ENCODE peak calls at places on chromosomes 5 and 9, in eight cellular contexts. H, L, B, X, S, U, F and M are unnamed samples.
A peak's percentile ranks its signal among the peaks of the same experiment; 100 is the strongest.

GRCh38 chr9:91911681-91912080 is 38.3 kb downstream of the ROR2 start:
- DNase-seq in H (no peak), L (no peak), B (no peak), X (no peak), S (no peak), U (no peak), F (no peak), M (no peak)

GRCh38 chr5:76291305-76292077 is 111.6 kb upstream of the IQGAP2 start:
- DNase-seq in H (no peak), L (no peak), B (no peak), X (no peak), S (no peak), U (no peak), F (no peak), M (no peak)

GRCh38 chr9:5193345-5193744 is 7.9 kb upstream of the INSL6 start:
- DNase-seq in H (no peak), L (no peak), B (no peak), X (no peak), S (no peak), U (no peak), F (no peak), M (no peak)

GRCh38 chr9:133429216-133429613 is 7.0 kb downstream of the ADAMTS13 start:
- DNase-seq in H (peak; percentile 64), L (no peak), B (no peak), X (no peak), S (no peak), U (no peak), F (no peak), M (no peak)

GRCh38 chr9:96232539-96233241 is 69.3 kb downstream of the HSD17B3 start:
- DNase-seq in H (peak; percentile 62), L (peak; percentile 85), B (peak; percentile 74), X (peak; percentile 63), S (no peak), U (peak; percentile 57), F (no peak), M (no peak)

GRCh38 chr5:85170183-85170582 is 785.5 kb upstream of the EDIL3 start:
- DNase-seq in H (no peak), L (no peak), B (no peak), X (no peak), S (no peak), U (no peak), F (no peak), M (no peak)

GRCh38 chr9:132782106-132782505 is 96.0 kb downstream of the AK8 start:
- DNase-seq in H (no peak), L (no peak), B (no peak), X (no peak), S (no peak), U (no peak), F (no peak), M (no peak)

GRCh38 chr5:8340739-8341344 is 471.9 kb downstream of the MTRR start:
- DNase-seq in H (no peak), L (no peak), B (no peak), X (no peak), S (no peak), U (peak; percentile 4), F (no peak), M (no peak)

GRCh38 chr9:72997387-72997995 is 44.6 kb upstream of the ALDH1A1 start:
- DNase-seq in H (peak; percentile 29), L (no peak), B (no peak), X (no peak), S (no peak), U (peak; percentile 98), F (no peak), M (no peak)

GRCh38 chr9:125522328-125522725 is 184.7 kb downstream of the MAPKAP1 start:
- DNase-seq in H (no peak), L (no peak), B (no peak), X (no peak), S (no peak), U (no peak), F (no peak), M (no peak)

GRCh38 chr9:86259557-86259956 is at the start of gene C9orf153:
- DNase-seq in H (no peak), L (no peak), B (no peak), X (no peak), S (no peak), U (no peak), F (no peak), M (no peak)

GRCh38 chr5:179974946-179975712 is 67.4 kb upstream of the TBC1D9B start:
- DNase-seq in H (peak; percentile 80), L (no peak), B (peak; percentile 94), X (peak; percentile 82), S (no peak), U (peak; percentile 46), F (no peak), M (peak; percentile 35)

GRCh38 chr9:127295005-127295404 is 30.4 kb downstream of the GARNL3 start:
- DNase-seq in H (no peak), L (no peak), B (no peak), X (no peak), S (no peak), U (no peak), F (no peak), M (no peak)

GRCh38 chr9:115517335-115518075 is 399.5 kb upstream of the TNC start:
- DNase-seq in H (no peak), L (no peak), B (no peak), X (no peak), S (no peak), U (no peak), F (no peak), M (no peak)

GRCh38 chr9:90641868-90642558 is 611 bp downstream of the DIRAS2 start:
- DNase-seq in H (no peak), L (no peak), B (no peak), X (no peak), S (no peak), U (no peak), F (no peak), M (no peak)

GRCh38 chr9:138120511-138121437 is 243.2 kb downstream of the CACNA1B start:
- DNase-seq in H (no peak), L (no peak), B (no peak), X (no peak), S (no peak), U (no peak), F (no peak), M (no peak)

GRCh38 chr9:138121438-138122050 is 244.0 kb downstream of the CACNA1B start:
- DNase-seq in H (no peak), L (no peak), B (no peak), X (no peak), S (no peak), U (no peak), F (no peak), M (no peak)

GRCh38 chr9:138122676-138123075 is 245.1 kb downstream of the CACNA1B start:
- DNase-seq in H (no peak), L (no peak), B (no peak), X (no peak), S (no peak), U (no peak), F (no peak), M (no peak)

GRCh38 chr9:138123086-138123485 is 245.5 kb downstream of the CACNA1B start:
- DNase-seq in H (no peak), L (no peak), B (no peak), X (no peak), S (no peak), U (no peak), F (no peak), M (no peak)

DNA sequence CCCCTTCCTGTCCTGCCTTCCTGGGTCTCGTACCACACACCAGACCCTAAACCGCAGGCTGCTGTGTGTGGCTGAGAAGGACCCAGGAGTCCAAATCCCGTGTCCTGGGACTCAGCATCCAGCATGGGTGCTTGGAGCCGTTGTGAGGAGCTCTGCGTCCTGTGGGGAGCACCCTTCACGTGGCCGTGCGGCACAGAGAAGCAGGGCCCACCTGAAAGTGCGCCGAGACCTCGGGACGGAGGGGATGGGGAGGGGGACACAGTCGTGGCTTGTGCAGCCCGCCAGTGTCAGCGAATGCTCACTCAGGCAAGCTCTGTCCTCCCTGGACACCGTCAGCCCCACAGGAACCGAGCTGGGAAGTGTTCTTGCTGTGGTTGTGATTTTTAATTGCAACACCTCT is 244.6 kb downstream of the CACNA1B start:
- DNase-seq in H (no peak), L (no peak), B (peak; percentile 4), X (no peak), S (no peak), U (no peak), F (no peak), M (no peak)
- H3K9me3 ChIP-seq in H (peaks cover 59% of the 10 kb centered on the region), L (no peaks in the 10 kb centered on the region), B (peaks cover 24% of the 10 kb centered on the region), X (no peaks in the 10 kb centered on the region), S (no peaks in the 10 kb centered on the region), U (peaks cover 4% of the 10 kb centered on the region), F (peaks cover 22% of the 10 kb centered on the region), M (peaks cover 10% of the 10 kb centered on the region)

DNA sequence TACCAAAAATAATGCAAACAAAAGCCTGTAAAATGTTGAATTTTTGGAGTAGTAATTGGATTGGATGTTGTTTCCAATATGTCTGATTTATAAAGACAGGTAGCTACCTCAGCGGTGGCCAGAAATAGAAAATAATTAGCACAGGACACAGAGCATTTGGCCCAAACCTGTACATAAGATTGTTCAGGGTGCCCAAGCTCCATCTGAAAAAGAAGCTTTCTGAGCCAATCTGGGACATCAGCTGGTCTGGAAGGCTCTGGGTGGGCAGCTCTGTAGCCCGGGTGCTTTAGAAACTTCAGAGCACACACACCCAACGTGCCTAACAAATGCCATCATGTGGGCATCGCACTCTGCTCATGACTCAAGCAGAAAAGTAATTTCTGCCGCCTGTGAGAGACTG is 460.6 kb downstream of the ICE1 start:
- DNase-seq in H (no peak), L (no peak), B (no peak), X (no peak), S (no peak), U (no peak), F (no peak), M (no peak)
- H3K9me3 ChIP-seq in H (no peaks in the 10 kb centered on the region), L (no peaks in the 10 kb centered on the region), B (no peaks in the 10 kb centered on the region), X (no peaks in the 10 kb centered on the region), S (no peaks in the 10 kb centered on the region), U (no peaks in the 10 kb centered on the region), F (no peaks in the 10 kb centered on the region), M (no peaks in the 10 kb centered on the region)

GRCh38 chr9:81430727-81431126 is 258.6 kb downstream of the TLE1 start:
- DNase-seq in H (no peak), L (no peak), B (no peak), X (no peak), S (no peak), U (no peak), F (no peak), M (no peak)
- H3K9me3 ChIP-seq in H (peaks cover 7% of the 10 kb centered on the region), L (no peaks in the 10 kb centered on the region), B (peaks cover 11% of the 10 kb centered on the region), X (peaks cover 6% of the 10 kb centered on the region), S (no peaks in the 10 kb centered on the region), U (peaks cover 23% of the 10 kb centered on the region), F (peaks cover 45% of the 10 kb centered on the region), M (no peaks in the 10 kb centered on the region)

GRCh38 chr5:82290908-82291307 is 12.8 kb upstream of the RPS23 start:
- DNase-seq in H (no peak), L (no peak), B (no peak), X (no peak), S (no peak), U (no peak), F (no peak), M (no peak)

GRCh38 chr5:82291429-82291828 is 13.3 kb upstream of the RPS23 start:
- DNase-seq in H (no peak), L (no peak), B (no peak), X (no peak), S (no peak), U (no peak), F (no peak), M (no peak)

GRCh38 chr5:82285206-82285605 is 7.1 kb upstream of the RPS23 start:
- DNase-seq in H (no peak), L (no peak), B (no peak), X (no peak), S (no peak), U (no peak), F (no peak), M (no peak)

GRCh38 chr5:82287625-82288024 is 9.5 kb upstream of the RPS23 start:
- DNase-seq in H (no peak), L (no peak), B (no peak), X (no peak), S (no peak), U (no peak), F (no peak), M (no peak)

GRCh38 chr5:82290005-82290404 is 11.9 kb upstream of the RPS23 start:
- DNase-seq in H (no peak), L (no peak), B (no peak), X (no peak), S (no peak), U (no peak), F (no peak), M (no peak)
- H3K9me3 ChIP-seq in H (no peaks in the 10 kb centered on the region), L (no peaks in the 10 kb centered on the region), B (no peaks in the 10 kb centered on the region), X (no peaks in the 10 kb centered on the region), S (no peaks in the 10 kb centered on the region), U (no peaks in the 10 kb centered on the region), F (no peaks in the 10 kb centered on the region), M (no peaks in the 10 kb centered on the region)